ENCODE peak calls at places on chromosomes 11 and 22, in ten cellular contexts. Z is left colon; R is NCI-H2081 treated with DMSO at 0.1 percent for 48 hours; A is GM12891; L is psoas muscle; B is stimulated activated CD4-positive, alpha-beta T cell treated with anti-CD3 and anti-CD28 coated beads, TNF-alpha, amount 100 ng/mL, for 48 hours; S is effector memory CD8-positive, alpha-beta T cell; H is omental fat pad; X is cerebellar cortex; W is amniotic epithelial cell. F is an unnamed sample.

GRCh38 chr22:22931557-22932270 is 44.1 kb downstream of the IGLL5 start:
- DNase-seq in Z (peak), R (no peak), A (no peak), L (peak), B (no peak), S (no peak), H (no peak), X (no peak), W (no peak), F (no peak)

GRCh38 chr11:57751676-57752253 is at the start of gene BTBD18:
- DNase-seq in Z (no peak), R (no peak), A (no peak), L (no peak), B (no peak), S (no peak), H (no peak), X (peak), W (peak), F (peak)

GRCh38 chr22:45997775-45998637 is 21.0 kb upstream of the WNT7B start:
- DNase-seq in Z (no peak), R (no peak), A (no peak), L (no peak), B (no peak), S (no peak), H (no peak), X (peak), W (no peak), F (no peak)

GRCh38 chr22:49607821-49608220 is 219.9 kb downstream of the BRD1 start:
- DNase-seq in Z (no peak), R (no peak), A (no peak), L (no peak), B (no peak), S (no peak), H (no peak), X (no peak), W (no peak), F (no peak)

GRCh38 chr11:12278766-12279671 is 98.4 kb upstream of the PARVA start:
- DNase-seq in Z (no peak), R (no peak), A (no peak), L (no peak), B (no peak), S (no peak), H (no peak), X (no peak), W (no peak), F (no peak)

GRCh38 chr22:46830841-46831240 is 68.4 kb downstream of the TBC1D22A start:
- DNase-seq in Z (no peak), R (no peak), A (no peak), L (no peak), B (no peak), S (no peak), H (no peak), X (no peak), W (no peak), F (peak)

GRCh38 chr11:16883179-16883578 is 131.0 kb downstream of the PLEKHA7 start:
- DNase-seq in Z (peak), R (no peak), A (no peak), L (no peak), B (no peak), S (no peak), H (no peak), X (no peak), W (no peak), F (peak)

GRCh38 chr22:43561421-43562178 is 149.8 kb downstream of the MPPED1 start:
- DNase-seq in Z (no peak), R (no peak), A (no peak), L (no peak), B (no peak), S (no peak), H (no peak), X (peak), W (no peak), F (no peak)

GRCh38 chr11:63508009-63508408 is 2.1 kb downstream of the LGALS12 start:
- DNase-seq in Z (no peak), R (no peak), A (no peak), L (peak), B (no peak), S (no peak), H (no peak), X (peak), W (peak), F (no peak)

GRCh38 chr11:74707602-74708510 is 23.4 kb downstream of the CHRDL2 start:
- DNase-seq in Z (no peak), R (no peak), A (no peak), L (no peak), B (no peak), S (no peak), H (no peak), X (peak), W (no peak), F (no peak)

GRCh38 chr11:128776088-128776433 is 82.2 kb downstream of the FLI1 start:
- DNase-seq in Z (no peak), R (no peak), A (peak), L (no peak), B (no peak), S (peak), H (no peak), X (no peak), W (no peak), F (no peak)

GRCh38 chr11:44505591-44506054 is 59.8 kb upstream of the CD82 start:
- DNase-seq in Z (no peak), R (no peak), A (no peak), L (no peak), B (no peak), S (no peak), H (no peak), X (no peak), W (peak), F (peak)